ENCODE peak calls at places on chromosome 3, in four cellular contexts. V is lower leg skin, H is epithelial cell of esophagus, F is choroid plexus epithelial cell. W is an unnamed sample.

GRCh38 chr3:178777718-178778411 is 241.6 kb downstream of the KCNMB2 start:
- DNase-seq in V (no peak), H (peak), F (no peak), W (peak)

GRCh38 chr3:37173806-37174205 is 576 bp downstream of the LRRFIP2 start:
- DNase-seq in V (no peak), H (peak), F (no peak), W (no peak)

GRCh38 chr3:123305192-123305591 is 103.4 kb downstream of the SEC22A start:
- DNase-seq in V (no peak), H (no peak), F (no peak), W (no peak)

GRCh38 chr3:34073961-34074360 is 275.5 kb downstream of the PDCD6IP start:
- DNase-seq in V (no peak), H (no peak), F (no peak), W (no peak)

GRCh38 chr3:193812791-193813505 is 219.9 kb downstream of the OPA1 start:
- DNase-seq in V (peak), H (no peak), F (no peak), W (no peak)

GRCh38 chr3:27749640-27750039 is 27.5 kb upstream of the EOMES start:
- DNase-seq in V (no peak), H (no peak), F (no peak), W (no peak)

GRCh38 chr3:55968331-55968730 is 481.2 kb upstream of the WNT5A start:
- DNase-seq in V (no peak), H (peak), F (peak), W (no peak)

GRCh38 chr3:195612075-195612800 is 28.5 kb upstream of the APOD start:
- DNase-seq in V (peak), H (peak), F (no peak), W (no peak)

GRCh38 chr3:153029350-153029749 is 132.7 kb upstream of the RAP2B start:
- DNase-seq in V (no peak), H (peak), F (peak), W (peak)

GRCh38 chr3:150875548-150875947 is 29.7 kb downstream of the MINDY4B start:
- DNase-seq in V (no peak), H (peak), F (peak), W (no peak)

GRCh38 chr3:77052733-77053680 is 13.1 kb downstream of the ROBO2 start:
- DNase-seq in V (no peak), H (no peak), F (no peak), W (no peak)

GRCh38 chr3:177787279-177788041 is 590.2 kb upstream of the TBL1XR1 start:
- DNase-seq in V (no peak), H (no peak), F (no peak), W (no peak)

GRCh38 chr3:55165704-55166103 is 237.8 kb upstream of the LRTM1 start:
- DNase-seq in V (no peak), H (no peak), F (no peak), W (no peak)

GRCh38 chr3:16124636-16125035 is 49.8 kb upstream of the GALNT15 start:
- DNase-seq in V (no peak), H (peak), F (peak), W (peak)

GRCh38 chr3:108051005-108051404 is 39.8 kb downstream of the CD47 start:
- DNase-seq in V (no peak), H (peak), F (peak), W (no peak)

GRCh38 chr3:163891771-163892170 is 1186.5 kb downstream of the SI start:
- DNase-seq in V (no peak), H (no peak), F (no peak), W (no peak)

GRCh38 chr3:160402249-160403027 is 3.0 kb downstream of the SMC4 start:
- DNase-seq in V (no peak), H (peak), F (peak), W (no peak)

GRCh38 chr3:156321934-156322333 is 201.6 kb downstream of the KCNAB1 start:
- DNase-seq in V (no peak), H (no peak), F (no peak), W (no peak)

GRCh38 chr3:33658971-33659848 is 58.8 kb downstream of the CLASP2 start:
- DNase-seq in V (peak), H (peak), F (peak), W (peak)

GRCh38 chr3:194395767-194396527 is 3.1 kb downstream of the GP5 start:
- DNase-seq in V (no peak), H (no peak), F (peak), W (no peak)

GRCh38 chr3:5186854-5187151 is 704 bp upstream of the EDEM1 start:
- DNase-seq in V (no peak), H (peak), F (peak), W (no peak)

GRCh38 chr3:160394009-160394392 is 5.0 kb downstream of the IFT80 start:
- DNase-seq in V (no peak), H (no peak), F (no peak), W (no peak)

GRCh38 chr3:134189848-134190247 is 60.8 kb downstream of the RYK start:
- DNase-seq in V (no peak), H (no peak), F (peak), W (no peak)

GRCh38 chr3:128942161-128942952 is 51.5 kb downstream of the CFAP92 start:
- DNase-seq in V (no peak), H (peak), F (no peak), W (no peak)

GRCh38 chr3:60703956-60704736 is 547.1 kb downstream of the FHIT start:
- DNase-seq in V (no peak), H (peak), F (no peak), W (no peak)

GRCh38 chr3:120090422-120090821 is 3.8 kb downstream of the GSK3B start:
- DNase-seq in V (no peak), H (no peak), F (no peak), W (no peak)
- H3K4me3 ChIP-seq in V (no peak), H (peak), F (peak), W (peak)

GRCh38 chr3:40523781-40524180 is 979 bp upstream of the ZNF621 start:
- DNase-seq in V (no peak), H (no peak), F (no peak), W (no peak)
- H3K4me3 ChIP-seq in V (no peak), H (no peak), F (no peak), W (no peak)

DNA sequence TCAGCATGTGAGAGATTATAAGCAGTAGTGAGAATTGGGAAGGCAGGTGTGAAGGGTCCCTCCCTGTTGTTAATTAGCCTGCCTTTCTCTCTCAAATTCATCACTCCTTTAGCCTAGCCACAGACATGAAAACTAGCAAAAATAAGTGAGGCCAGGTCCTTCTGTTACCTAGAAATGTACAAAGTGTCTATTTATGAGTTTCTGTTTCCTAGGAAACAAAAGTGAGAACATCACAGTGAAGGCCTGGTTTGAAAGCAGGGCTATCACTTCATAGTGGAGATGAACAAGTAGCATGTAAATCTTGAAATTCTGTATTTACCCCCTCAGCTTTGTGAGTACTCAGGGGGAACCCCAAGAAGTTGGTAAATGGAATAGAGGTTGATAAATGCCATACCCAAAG is 78.2 kb upstream of the UMPS start:
- DNase-seq in V (no peak), H (no peak), F (no peak), W (no peak)
- H3K4me3 ChIP-seq in V (no peak), H (no peak), F (no peak), W (no peak)

DNA sequence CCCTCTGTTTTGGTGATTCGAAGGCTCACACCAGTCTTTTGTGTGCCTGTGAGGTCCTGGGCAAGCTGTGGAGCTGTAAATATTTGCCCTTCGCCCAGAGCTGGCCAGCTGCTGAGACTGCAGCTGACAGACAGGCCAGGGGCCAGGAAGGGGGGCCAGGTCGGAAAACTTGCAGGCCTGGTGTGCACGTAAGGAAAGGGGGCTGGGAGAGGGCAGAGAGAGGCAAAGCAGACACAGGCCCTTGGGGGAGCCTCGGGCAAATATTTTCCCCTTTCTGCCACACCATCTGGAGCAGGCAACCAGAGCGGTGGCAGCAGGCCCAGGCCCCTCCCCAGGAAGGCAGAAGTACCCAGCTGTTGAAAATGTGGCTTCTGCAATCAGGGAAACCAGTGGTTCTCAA is 2.6 kb downstream of the PDZRN3 start:
- DNase-seq in V (no peak), H (no peak), F (peak), W (peak)
- H3K4me3 ChIP-seq in V (no peak), H (no peak), F (peak), W (peak)

DNA sequence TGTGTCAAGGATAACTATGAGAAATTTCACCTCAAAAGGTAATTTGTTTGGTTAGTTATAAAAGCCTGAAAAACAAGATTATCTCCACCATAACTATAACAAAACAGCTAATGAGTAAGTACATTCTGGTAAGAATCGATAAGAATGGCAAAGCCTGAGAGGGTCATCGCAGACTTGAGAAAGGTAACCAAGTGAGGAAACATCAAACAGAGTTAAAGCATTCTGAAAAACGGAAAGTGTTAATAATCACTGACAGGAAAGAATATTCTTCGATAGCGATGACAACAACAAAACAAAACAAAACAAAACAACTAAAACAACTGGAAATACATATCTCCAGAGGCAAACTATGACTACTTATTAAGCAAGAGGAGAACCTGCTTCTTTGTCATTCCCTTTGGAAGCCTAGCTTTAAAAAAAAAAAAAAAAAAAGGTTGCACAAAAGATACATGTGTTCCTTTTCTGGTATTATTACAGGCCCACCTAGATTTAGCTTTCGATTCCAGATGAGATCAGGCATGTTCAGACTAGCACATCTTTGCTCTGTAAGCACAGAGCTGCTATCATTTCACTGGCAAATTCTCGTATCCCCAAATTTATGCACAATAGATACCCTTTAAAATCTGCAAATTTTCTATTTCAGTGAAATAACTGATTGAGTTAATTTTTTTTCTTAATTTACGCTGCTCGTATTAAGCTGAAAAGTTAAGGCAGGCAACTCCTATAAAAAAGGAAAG is 155.6 kb downstream of the TIGIT start:
- DNase-seq in V (no peak), H (peak), F (no peak), W (no peak)
- H3K4me3 ChIP-seq in V (no peak), H (peak), F (no peak), W (no peak)

GRCh38 chr3:184005981-184006507 is 11.6 kb downstream of the ABCC5 start:
- DNase-seq in V (peak), H (peak), F (peak), W (no peak)
- H3K4me3 ChIP-seq in V (no peak), H (no peak), F (no peak), W (no peak)

GRCh38 chr3:184563569-184563925 is 2.0 kb downstream of the EPHB3 start:
- DNase-seq in V (no peak), H (no peak), F (no peak), W (no peak)
- H3K4me3 ChIP-seq in V (peak), H (peak), F (no peak), W (no peak)

GRCh38 chr3:184158394-184158793 is 3.2 kb downstream of the DVL3 start:
- DNase-seq in V (no peak), H (no peak), F (no peak), W (no peak)
- H3K4me3 ChIP-seq in V (no peak), H (no peak), F (peak), W (no peak)

DNA sequence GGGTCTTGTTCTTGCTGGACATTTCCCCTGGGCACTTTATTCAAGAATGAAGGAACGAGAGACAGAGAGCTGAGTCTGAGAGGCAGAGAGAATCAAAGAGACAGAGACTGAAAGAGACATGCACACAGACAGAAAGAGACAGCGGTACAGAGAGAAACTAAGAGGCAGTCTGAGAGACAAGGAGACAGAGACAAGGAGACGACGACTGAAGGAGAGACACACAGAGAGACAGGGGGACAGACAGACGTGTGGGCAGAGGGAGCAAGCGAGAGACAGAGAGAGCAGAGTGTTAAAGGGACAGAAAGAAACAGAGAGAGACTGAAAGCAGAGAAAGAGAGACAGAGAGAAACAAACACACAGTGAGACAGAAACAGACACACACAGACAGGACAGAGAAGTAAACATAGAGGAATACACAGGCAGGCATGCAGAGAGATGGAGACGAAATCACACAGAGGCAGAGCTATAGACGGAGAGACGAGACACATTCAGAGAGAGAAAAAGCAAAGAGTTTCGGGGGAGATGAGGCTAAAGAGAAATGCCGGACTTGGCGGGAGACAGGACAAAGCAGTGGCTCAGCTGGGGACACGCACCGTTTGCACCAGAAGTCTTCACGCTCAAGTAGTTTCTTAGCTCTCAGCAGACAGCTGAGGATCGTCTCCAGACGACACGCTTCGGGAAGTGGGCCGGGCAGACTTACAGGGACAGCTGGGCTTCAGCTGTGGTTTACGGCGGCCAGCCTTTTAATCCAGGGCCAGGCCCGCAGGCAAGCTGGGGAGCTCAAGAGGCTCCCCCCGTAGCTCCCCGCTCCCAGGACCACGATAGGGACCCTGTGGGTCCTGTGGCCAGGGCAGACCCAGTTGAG is 56.0 kb upstream of the DLG1 start:
- DNase-seq in V (no peak), H (no peak), F (peak), W (peak)
- H3K4me3 ChIP-seq in V (no peak), H (no peak), F (peak), W (no peak)